ENCODE peak calls at places on chromosomes 13 and 19, in six cellular contexts. F is IMR-90, T is K562, N is GM12878, S is A549, V is HepG2. Y is an unnamed sample.

GRCh38 chr19:38388310-38389100 is at the start of gene SPRED3:
- DNase-seq in F (peak), T (peak), S (peak), V (no peak), N (no peak), Y (peak)

GRCh38 chr13:106350208-106350607 is 185.3 kb downstream of the EFNB2 start:
- DNase-seq in F (no peak), T (no peak), S (no peak), N (no peak), V (no peak), Y (no peak)

GRCh38 chr13:35699805-35700204 is 223.3 kb upstream of the MAB21L1 start:
- DNase-seq in N (no peak), S (no peak), F (peak), V (no peak), T (no peak), Y (no peak)

GRCh38 chr13:53782400-53783030 is 753.9 kb downstream of the OLFM4 start:
- DNase-seq in T (no peak), S (peak), F (peak), V (peak), N (peak), Y (peak)

GRCh38 chr13:54934121-54934520 is 1905.5 kb downstream of the OLFM4 start:
- DNase-seq in T (no peak), S (no peak), F (no peak), V (no peak), N (no peak), Y (no peak)

GRCh38 chr13:106083620-106084350 is 451.7 kb downstream of the EFNB2 start:
- DNase-seq in N (no peak), S (peak), V (peak), F (peak), T (no peak), Y (no peak)

GRCh38 chr19:49781394-49781793 is 14.6 kb downstream of the AP2A1 start:
- DNase-seq in T (no peak), S (no peak), F (no peak), N (no peak), V (no peak), Y (no peak)

GRCh38 chr19:39845621-39846175 is 481 bp downstream of the FBL start:
- DNase-seq in T (peak), F (no peak), N (no peak), S (no peak), V (no peak), Y (peak)

GRCh38 chr13:40706439-40706838 is 40.0 kb upstream of the FOXO1 start:
- DNase-seq in F (no peak), V (no peak), S (no peak), N (no peak), T (no peak), Y (no peak)

GRCh38 chr19:23314505-23315241 is 64.5 kb upstream of the ZNF724 start:
- DNase-seq in V (peak), S (no peak), F (no peak), N (no peak), T (no peak), Y (no peak)

GRCh38 chr19:40144151-40144550 is 47.1 kb upstream of the MAP3K10 start:
- DNase-seq in N (no peak), S (no peak), T (no peak), V (no peak), F (no peak), Y (no peak)

GRCh38 chr19:51368366-51369282 is at the start of gene CLDND2:
- DNase-seq in S (no peak), N (no peak), T (peak), V (no peak), F (no peak), Y (no peak)

GRCh38 chr13:27573265-27573664 is 47.1 kb downstream of the LNX2 start:
- DNase-seq in V (peak), T (no peak), F (peak), S (peak), N (no peak), Y (no peak)

GRCh38 chr13:27172495-27172842 is 858 bp upstream of the USP12 start:
- DNase-seq in N (no peak), V (no peak), S (peak), T (no peak), F (peak), Y (no peak)

GRCh38 chr13:58919551-58919950 is 1244.2 kb downstream of the DIAPH3 start:
- DNase-seq in N (no peak), V (no peak), F (no peak), T (no peak), S (no peak), Y (no peak)

GRCh38 chr19:3250675-3251074 is 26.2 kb downstream of the CELF5 start:
- DNase-seq in S (peak), N (no peak), V (peak), F (no peak), T (peak), Y (peak)

GRCh38 chr13:50697746-50698526 is 145.6 kb downstream of the DLEU7 start:
- DNase-seq in V (no peak), F (no peak), S (no peak), N (no peak), T (no peak), Y (no peak)

GRCh38 chr13:111152836-111153235 is 37.7 kb downstream of the ARHGEF7 start:
- DNase-seq in T (no peak), S (no peak), F (no peak), V (peak), N (no peak), Y (no peak)

GRCh38 chr13:79432992-79433391 is 26.9 kb upstream of the RBM26 start:
- DNase-seq in N (no peak), V (no peak), S (no peak), F (no peak), T (no peak), Y (no peak)

GRCh38 chr13:97021241-97021640 is 27.0 kb upstream of the OXGR1 start:
- DNase-seq in T (no peak), N (no peak), F (no peak), S (no peak), V (no peak), Y (no peak)

GRCh38 chr13:36493046-36493445 is 60.8 kb downstream of the CCNA1 start:
- DNase-seq in S (no peak), N (no peak), V (no peak), F (no peak), T (no peak), Y (no peak)

GRCh38 chr13:44109986-44110640 is 230.4 kb downstream of the LACC1 start:
- DNase-seq in S (peak), N (no peak), F (no peak), V (no peak), T (no peak), Y (no peak)

GRCh38 chr19:7904074-7905020 is 670 bp downstream of the MAP2K7 start:
- DNase-seq in F (no peak), T (peak), N (no peak), V (no peak), S (no peak), Y (no peak)

GRCh38 chr19:16070366-16070990 is 5.8 kb upstream of the TPM4 start:
- DNase-seq in V (peak), F (no peak), S (peak), T (peak), N (no peak), Y (no peak)

GRCh38 chr19:23800281-23800680 is 41.6 kb upstream of the ZNF681 start:
- DNase-seq in V (no peak), T (no peak), F (no peak), N (no peak), S (no peak), Y (no peak)

DNA sequence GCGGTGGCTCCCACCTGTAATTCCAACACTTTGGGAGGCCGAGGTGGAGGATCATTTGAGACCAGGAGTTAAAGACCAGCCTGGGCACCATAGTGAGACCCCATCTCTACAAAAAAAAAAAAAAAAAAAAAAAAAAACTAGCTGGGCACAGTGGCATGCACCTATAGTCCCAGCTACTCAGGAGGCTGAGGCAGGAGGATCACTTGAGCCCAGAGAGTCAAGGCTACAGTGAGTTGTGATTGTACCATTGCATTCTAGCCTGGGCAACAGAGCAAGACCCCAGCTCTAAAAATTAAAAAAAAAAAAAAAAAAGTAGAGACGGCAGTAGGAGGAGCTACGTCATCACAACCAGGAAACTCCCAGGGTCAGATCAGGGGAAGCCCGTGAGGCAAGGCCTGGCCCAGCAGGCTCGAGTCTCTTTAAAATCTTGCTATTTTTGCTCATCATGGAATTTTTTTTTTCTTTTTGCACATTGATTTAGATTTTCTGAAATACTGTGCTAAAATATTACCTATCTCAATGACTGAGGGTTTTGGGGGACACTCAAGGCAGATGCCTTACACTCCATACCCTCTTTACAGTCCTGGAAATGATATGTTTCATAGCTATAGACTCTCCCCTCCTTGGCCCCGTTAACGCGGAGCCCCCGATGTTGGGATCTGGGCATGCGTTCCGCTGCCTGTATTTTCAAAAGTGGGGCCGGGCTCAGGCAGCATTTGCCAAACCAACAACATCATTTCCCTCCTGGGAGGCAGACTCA is 44.4 kb upstream of the USE1 start:
- DNase-seq in N (no peak), S (no peak), T (no peak), F (no peak), V (no peak), Y (no peak)
- TF ChIP-seq BHLHE40 in N (no peak), S (no peak), T (no peak), F (no peak), V (no peak), Y (no peak)

DNA sequence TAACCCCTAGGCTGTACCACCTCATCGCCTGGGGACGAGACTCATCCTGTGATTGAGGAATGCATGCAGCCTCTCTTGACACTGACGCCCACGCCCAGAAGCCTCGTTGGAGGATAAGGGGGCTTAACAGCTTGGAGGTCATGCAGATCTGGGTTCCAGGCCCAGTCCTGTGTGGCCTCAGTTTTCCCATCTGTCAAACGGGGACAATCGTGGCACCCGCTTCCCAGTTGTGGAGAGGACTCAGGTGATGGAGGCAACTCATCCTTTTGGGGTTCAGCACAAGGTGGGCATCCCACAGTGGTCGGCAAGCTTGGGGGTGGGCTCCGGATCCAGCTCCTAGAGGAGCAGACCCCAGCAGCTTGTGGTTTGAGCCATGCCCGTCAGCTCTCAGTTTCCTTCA is 1.4 kb upstream of the LGI4 start:
- DNase-seq in V (no peak), N (no peak), F (no peak), S (no peak), T (no peak), Y (no peak)
- TF ChIP-seq BHLHE40 in V (no peak), N (no peak), F (no peak), S (no peak), T (no peak), Y (no peak)

DNA sequence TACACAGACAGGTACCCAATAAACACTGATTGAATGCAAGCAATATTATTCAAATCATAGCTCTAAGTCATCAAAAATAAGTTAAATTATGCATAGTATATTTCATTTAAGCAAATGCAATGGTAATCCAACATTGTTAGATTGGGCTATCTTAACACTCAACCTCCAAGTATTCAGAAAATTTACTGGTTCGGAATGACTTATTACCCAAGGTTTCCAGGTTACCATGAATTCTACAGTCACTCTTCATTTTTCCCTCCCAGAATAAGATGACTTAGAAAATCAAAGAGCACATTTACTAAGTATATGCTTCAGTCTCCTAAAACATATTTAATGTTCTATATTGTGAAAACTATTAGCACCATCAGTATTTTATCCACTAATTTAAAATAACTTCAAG is 6.0 kb downstream of the UBL3 start:
- DNase-seq in F (peak), T (no peak), V (no peak), S (no peak), N (no peak), Y (no peak)
- TF ChIP-seq BHLHE40 in F (no peak), T (no peak), V (no peak), S (no peak), N (no peak), Y (no peak)

DNA sequence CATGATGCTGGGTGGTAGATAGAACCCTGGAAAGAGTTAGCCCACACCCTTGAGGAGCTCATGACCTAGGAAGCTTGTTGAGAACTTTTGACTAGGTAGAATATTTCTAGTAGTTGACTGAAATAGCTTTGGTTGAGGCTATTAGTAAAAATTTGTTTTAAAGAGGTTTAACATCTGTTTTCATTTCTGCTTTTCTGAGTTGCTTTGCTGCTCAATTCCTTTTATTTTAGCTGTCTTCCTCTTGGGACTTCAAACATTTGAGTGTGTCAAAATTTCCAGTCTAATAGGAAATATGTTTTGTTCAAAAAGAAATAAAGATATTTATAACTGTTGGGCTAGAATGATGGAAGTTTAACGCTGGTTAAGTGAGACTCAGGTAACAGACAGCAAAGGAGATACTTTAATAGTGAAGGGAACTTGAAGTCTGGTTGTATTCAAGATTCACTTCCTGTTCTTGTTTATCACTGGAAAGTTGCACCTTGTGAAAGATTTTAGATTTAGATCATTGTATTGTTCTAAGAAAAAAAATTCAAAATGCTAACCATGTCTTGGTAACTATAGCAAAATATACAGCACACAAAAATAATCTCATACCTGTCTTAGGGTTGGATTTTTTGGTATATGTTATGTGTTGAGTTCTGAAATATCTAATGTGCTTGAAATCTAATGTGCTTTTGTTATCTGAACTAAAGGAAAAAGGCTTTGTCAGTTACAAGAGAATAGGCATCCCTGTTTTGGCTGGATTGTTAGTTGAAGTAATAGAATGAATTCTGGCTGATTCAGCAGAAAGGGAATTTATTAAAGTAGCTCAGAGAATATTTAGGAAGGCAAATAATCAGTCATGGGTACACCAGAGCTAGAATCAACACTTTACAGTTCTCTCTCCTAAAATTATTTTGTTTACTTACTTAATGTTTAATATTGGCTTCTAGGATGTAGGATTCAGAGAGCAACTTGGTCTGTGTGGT is 24.4 kb upstream of the GPR18 start:
- DNase-seq in V (no peak), T (no peak), F (no peak), N (no peak), S (no peak), Y (no peak)
- TF ChIP-seq BHLHE40 in V (no peak), T (no peak), F (no peak), N (no peak), S (no peak), Y (no peak)

DNA sequence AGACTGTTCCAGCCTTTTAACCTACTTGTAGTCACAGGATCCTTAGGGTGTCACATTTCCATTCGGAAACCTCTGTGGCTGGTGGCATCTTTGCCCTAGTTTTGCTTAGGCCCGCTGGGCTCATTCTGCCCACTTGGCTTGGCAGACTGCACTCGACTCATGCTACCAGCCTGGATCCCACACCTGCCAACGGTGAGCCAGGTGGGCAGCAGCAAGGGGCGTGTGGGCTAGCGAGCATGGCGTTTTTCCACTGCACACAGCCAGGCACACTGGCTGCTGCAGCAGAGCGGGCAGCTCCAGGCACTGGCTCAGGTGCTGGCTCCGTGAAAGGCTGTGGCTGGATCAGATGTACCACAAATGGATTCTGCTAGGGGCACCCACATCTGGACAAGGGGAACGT is 838.2 kb downstream of the SLITRK6 start:
- DNase-seq in N (no peak), F (no peak), V (no peak), T (no peak), S (no peak), Y (no peak)
- TF ChIP-seq BHLHE40 in N (no peak), F (no peak), V (no peak), T (no peak), S (no peak), Y (no peak)

GRCh38 chr19:5644051-5644450 is 21.2 kb downstream of the SAFB start:
- DNase-seq in T (no peak), F (peak), V (no peak), S (no peak), N (no peak), Y (no peak)

GRCh38 chr19:5641171-5641570 is 18.3 kb downstream of the SAFB start:
- DNase-seq in T (no peak), V (no peak), S (no peak), N (no peak), F (no peak), Y (no peak)

GRCh38 chr19:5645409-5645808 is 22.5 kb downstream of the SAFB start:
- DNase-seq in N (no peak), T (no peak), S (no peak), V (no peak), F (no peak), Y (no peak)

GRCh38 chr19:5643060-5643459 is 20.2 kb downstream of the SAFB start:
- DNase-seq in T (no peak), F (no peak), V (no peak), S (no peak), N (no peak), Y (no peak)

DNA sequence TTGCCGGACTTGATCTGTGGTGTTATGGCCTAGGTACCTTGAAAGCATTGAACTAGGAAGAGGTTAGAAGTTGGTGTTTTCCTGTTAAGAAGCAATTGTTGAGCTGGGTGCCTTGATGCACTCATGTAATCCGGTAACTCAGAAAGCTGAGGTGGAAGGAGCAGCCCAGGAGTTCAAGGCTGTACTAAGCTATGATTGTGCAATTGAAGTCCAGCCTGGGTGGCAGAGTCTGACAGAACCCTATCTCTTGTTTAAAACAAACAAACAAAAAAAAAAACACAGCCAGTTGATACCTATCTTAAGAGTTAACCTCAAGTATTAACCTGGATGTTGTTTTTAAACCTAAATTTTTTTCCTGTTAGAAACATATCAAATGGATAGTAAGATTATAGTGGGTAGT is 19.3 kb downstream of the SAFB start:
- DNase-seq in T (no peak), S (no peak), N (no peak), F (no peak), V (no peak), Y (no peak)
- TF ChIP-seq BHLHE40 in T (no peak), S (no peak), N (no peak), F (no peak), V (no peak), Y (no peak)

DNA sequence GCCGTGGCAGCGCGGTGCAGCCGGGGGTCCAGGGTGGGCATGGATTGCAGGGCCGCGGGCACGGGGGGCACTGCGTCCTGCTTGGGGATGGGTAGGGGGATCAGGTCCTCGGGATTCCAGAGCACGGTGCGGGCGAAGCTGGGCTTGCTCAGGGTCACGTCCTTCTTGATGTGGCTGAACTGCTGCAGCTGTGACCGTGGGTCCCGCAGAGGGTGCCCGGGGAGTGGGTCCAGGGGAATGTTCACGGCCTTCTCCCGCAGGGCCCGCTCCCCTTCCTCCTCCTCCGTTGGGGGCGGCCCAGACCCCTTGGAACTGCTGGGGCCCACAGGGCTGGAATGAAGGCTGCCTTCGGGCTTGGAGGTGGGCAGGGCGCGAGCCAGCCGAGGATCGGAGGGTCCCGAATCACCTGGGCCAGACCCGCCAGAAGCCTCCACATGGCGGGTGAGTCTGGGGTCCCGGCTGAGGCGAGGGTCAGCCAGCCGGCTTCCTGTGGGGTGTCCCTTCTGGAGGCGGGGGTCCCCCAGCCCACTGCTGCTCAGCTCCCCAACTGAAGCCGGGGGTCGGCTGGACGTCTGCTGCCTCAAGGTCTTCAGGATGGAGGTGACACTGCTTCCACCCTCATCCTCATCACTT is 18.9 kb upstream of the TMEM160 start:
- DNase-seq in V (no peak), F (no peak), T (no peak), N (no peak), S (no peak), Y (no peak)
- TF ChIP-seq BHLHE40 in V (no peak), F (no peak), T (no peak), N (no peak), S (no peak), Y (no peak)